ENCODE peak calls at places on chromosome 16, in four cellular contexts. W is upper lobe of right lung, Y is astrocyte of the cerebellum, Z is dorsolateral prefrontal cortex. I is an unnamed sample.

GRCh38 chr16:76946879-76947278 is 244.1 kb upstream of the MON1B start:
- DNase-seq in W (no peak), Z (peak; percentile 4), Y (peak; percentile 28), I (peak; percentile 86)

GRCh38 chr16:19338335-19338734 is 52.8 kb downstream of the CLEC19A start:
- DNase-seq in Z (no peak), Y (no peak), W (no peak), I (no peak)

GRCh38 chr16:31569360-31569717 is 41.6 kb downstream of the AHSP start:
- DNase-seq in Z (no peak), Y (no peak), W (no peak), I (no peak)

GRCh38 chr16:14180431-14181059 is 109.4 kb downstream of the MRTFB start:
- DNase-seq in Z (no peak), Y (no peak), W (no peak), I (no peak)

GRCh38 chr16:66569827-66570405 is 3.7 kb downstream of the CMTM1 start:
- DNase-seq in Z (no peak), W (no peak), Y (no peak), I (no peak)

GRCh38 chr16:65959978-65960377 is 406.5 kb upstream of the CDH5 start:
- DNase-seq in W (no peak), Z (no peak), Y (no peak), I (no peak)

GRCh38 chr16:66159987-66160386 is 206.5 kb upstream of the CDH5 start:
- DNase-seq in Z (no peak), Y (no peak), W (no peak), I (no peak)

GRCh38 chr16:25045696-25046381 is 30.7 kb upstream of the ARHGAP17 start:
- DNase-seq in Y (no peak), Z (no peak), W (no peak), I (no peak)

GRCh38 chr16:18832021-18832420 is 30.7 kb upstream of the ARL6IP1 start:
- DNase-seq in Z (no peak), Y (no peak), W (no peak), I (no peak)

GRCh38 chr16:77433146-77433545 is 1.7 kb downstream of the ADAMTS18 start:
- DNase-seq in Z (no peak), W (no peak), Y (no peak), I (no peak)

GRCh38 chr16:46711106-46711769 is 21.8 kb downstream of the ORC6 start:
- DNase-seq in Z (no peak), Y (no peak), W (no peak), I (no peak)

GRCh38 chr16:11298143-11298900 is 17.2 kb upstream of the PRM1 start:
- DNase-seq in Y (no peak), Z (no peak), W (no peak), I (no peak)
- H3K4me3 ChIP-seq in Y (no peak overlapping the region), Z (peak overlapping the region; percentile 22), W (no peak overlapping the region), I (no peak overlapping the region)

GRCh38 chr16:69847643-69848042 is 85.5 kb downstream of the WWP2 start:
- DNase-seq in W (no peak), Y (no peak), Z (no peak), I (no peak)

GRCh38 chr16:69845181-69845580 is 83.0 kb downstream of the WWP2 start:
- DNase-seq in W (no peak), Z (no peak), Y (no peak), I (no peak)

GRCh38 chr16:69851491-69852240 is 89.5 kb downstream of the WWP2 start:
- DNase-seq in Z (no peak), Y (no peak), W (no peak), I (no peak)

GRCh38 chr16:69852815-69853214 is 90.7 kb downstream of the WWP2 start:
- DNase-seq in W (no peak), Y (no peak), Z (no peak), I (no peak)

GRCh38 chr16:69848635-69849545 is 86.8 kb downstream of the WWP2 start:
- DNase-seq in W (peak; percentile 65), Y (peak; percentile 74), Z (peak; percentile 50), I (peak; percentile 32)
- H3K4me3 ChIP-seq in W (no peak overlapping the region), Y (no peak overlapping the region), Z (no peak overlapping the region), I (no peak overlapping the region)

DNA sequence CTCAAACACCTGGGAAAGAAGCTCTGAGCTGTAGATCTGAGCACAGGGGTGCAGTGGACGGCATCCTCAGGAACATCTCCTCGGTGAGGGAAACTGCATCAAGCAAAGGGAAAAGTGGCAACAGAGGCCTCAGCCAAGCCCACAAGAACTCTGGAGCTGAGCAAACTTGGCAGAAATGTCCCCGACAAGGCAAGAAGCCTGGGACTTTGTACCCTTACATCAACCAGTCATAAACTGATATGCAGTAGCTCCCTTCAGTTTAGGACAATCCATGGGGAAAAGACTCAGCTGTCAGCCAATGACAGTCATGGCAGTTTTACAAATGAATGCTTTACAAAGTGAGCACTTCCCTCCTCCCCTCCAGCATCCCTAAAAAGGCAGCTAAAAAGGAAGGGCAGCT is 210.0 kb upstream of the DYNLRB2 start:
- DNase-seq in Y (no peak), Z (no peak), W (no peak), I (no peak)
- H3K4me3 ChIP-seq in Y (no peak overlapping the region), Z (no peak overlapping the region), W (no peak overlapping the region), I (no peak overlapping the region)

GRCh38 chr16:10878644-10879498 is 1.9 kb downstream of the CIITA start:
- DNase-seq in Z (peak; percentile 38), W (peak; percentile 86), Y (no peak), I (no peak)

GRCh38 chr16:10881479-10882030 is 4.6 kb downstream of the CIITA start:
- DNase-seq in W (no peak), Y (no peak), Z (no peak), I (no peak)

GRCh38 chr16:10878328-10878643 is 1.3 kb downstream of the CIITA start:
- DNase-seq in Y (no peak), W (no peak), Z (no peak), I (no peak)

GRCh38 chr16:10880609-10881452 is 3.8 kb downstream of the CIITA start:
- DNase-seq in W (peak; percentile 42), Z (no peak), Y (no peak), I (no peak)

DNA sequence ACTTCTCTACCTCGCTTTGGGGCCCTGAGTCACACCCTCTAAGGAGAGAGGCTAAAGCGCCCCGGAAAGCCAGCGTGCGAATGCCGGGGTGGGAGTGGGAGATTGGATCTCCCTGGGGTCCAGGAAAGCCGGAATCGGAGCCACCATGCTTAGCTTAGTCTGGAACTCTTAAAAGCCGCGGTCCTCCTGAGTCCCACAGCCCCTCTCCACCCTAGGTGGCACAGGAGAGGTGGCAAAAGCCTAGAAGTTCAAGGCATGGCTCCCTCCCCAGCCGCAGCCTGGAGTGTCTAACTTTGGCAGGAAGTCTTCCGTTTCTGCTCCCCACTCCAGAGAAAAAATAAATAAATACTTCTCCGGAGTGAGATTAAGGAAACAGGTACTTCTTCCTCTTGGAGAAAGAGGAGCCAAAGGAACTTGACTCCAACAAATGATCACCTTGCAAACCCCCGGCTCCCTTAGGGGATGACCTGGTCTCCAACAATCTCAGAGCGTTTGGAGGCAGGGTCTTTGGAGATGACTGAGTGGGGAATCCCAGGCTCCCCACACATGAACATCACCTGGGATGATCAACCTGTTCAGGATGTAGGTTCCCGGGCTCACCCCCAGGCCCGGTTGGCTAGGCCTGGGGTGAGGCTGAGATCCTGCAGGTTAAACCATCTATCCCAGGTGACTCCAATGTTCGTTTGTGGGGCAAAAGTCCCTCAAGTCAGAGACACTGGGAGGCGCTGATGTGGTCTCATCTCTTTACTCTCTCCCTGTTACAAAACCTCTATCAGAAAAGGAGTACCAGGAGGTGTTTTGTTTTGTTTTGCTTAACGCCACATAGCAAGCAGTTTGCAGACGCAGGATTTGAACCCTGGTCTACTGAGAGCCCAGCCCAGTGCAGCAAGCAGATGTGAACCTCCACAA is 2.9 kb downstream of the CIITA start:
- DNase-seq in Y (no peak), W (peak; percentile 71), Z (no peak), I (no peak)
- H3K4me3 ChIP-seq in Y (peak overlapping the region; percentile 48), W (peak overlapping the region; percentile 66), Z (peak overlapping the region; percentile 51), I (no peak overlapping the region)

DNA sequence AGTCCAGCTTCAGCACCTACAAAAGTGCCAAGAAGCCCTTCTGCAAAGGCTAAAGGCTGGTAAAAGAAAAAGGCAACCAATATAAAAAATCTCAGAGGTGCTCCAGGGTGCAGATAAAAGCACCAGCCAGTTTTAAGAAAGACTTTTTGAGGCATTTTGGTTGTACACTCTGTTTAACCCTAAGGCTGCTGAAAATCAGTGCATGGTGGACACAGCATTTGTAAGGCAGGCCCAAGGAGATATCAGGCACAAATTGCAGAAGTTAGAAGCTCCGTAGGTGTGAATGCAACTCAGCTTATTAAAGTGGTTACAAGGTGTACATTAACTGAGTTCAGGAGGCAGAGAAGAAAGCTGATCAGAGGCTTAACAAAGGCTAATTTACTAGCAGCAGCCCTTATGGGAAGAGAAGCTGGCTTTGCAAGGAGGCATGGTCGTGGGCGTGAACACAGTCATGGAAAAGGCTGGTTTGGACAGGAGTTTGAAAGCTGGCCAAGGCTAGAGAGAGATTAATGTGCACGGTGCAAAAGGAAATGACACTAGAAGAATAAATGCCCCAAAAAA is 21.1 kb downstream of the ACSM1 start:
- DNase-seq in Z (no peak), W (no peak), Y (no peak), I (no peak)
- H3K4me3 ChIP-seq in Z (no peak overlapping the region), W (peak overlapping the region; percentile 44), Y (no peak overlapping the region), I (no peak overlapping the region)

GRCh38 chr16:27598921-27599565 is 49.1 kb downstream of the KATNIP start:
- DNase-seq in Y (no peak), Z (no peak), W (no peak), I (no peak)

GRCh38 chr16:27597361-27597760 is 47.4 kb downstream of the KATNIP start:
- DNase-seq in W (no peak), Y (no peak), Z (no peak), I (no peak)

GRCh38 chr16:27598226-27598625 is 48.3 kb downstream of the KATNIP start:
- DNase-seq in Z (no peak), Y (no peak), W (no peak), I (peak; percentile 15)

GRCh38 chr16:27600386-27600785 is 50.4 kb downstream of the KATNIP start:
- DNase-seq in Y (no peak), W (no peak), Z (no peak), I (no peak)

GRCh38 chr16:27599606-27600005 is 49.7 kb downstream of the KATNIP start:
- DNase-seq in W (no peak), Z (no peak), Y (no peak), I (no peak)
- H3K4me3 ChIP-seq in W (no peak overlapping the region), Z (no peak overlapping the region), Y (no peak overlapping the region), I (no peak overlapping the region)

GRCh38 chr16:90019201-90019542 is at the start of gene DBNDD1:
- DNase-seq in Y (no peak), W (no peak), Z (no peak), I (no peak)
- H3K4me3 ChIP-seq in Y (peak within 1 kb of the TSS; percentile 57), W (peak within 1 kb of the TSS; percentile 59), Z (peak within 1 kb of the TSS; percentile 72), I (peak within 1 kb of the TSS; percentile 53)

GRCh38 chr16:2981899-2982250 is 1.6 kb upstream of the PKMYT1 start:
- DNase-seq in Z (no peak), Y (no peak), W (no peak), I (no peak)

GRCh38 chr16:2985457-2985856 is 5.2 kb upstream of the PKMYT1 start:
- DNase-seq in Z (no peak), W (no peak), Y (no peak), I (no peak)

GRCh38 chr16:2985893-2986355 is 5.7 kb upstream of the PKMYT1 start:
- DNase-seq in Y (no peak), Z (no peak), W (no peak), I (no peak)

GRCh38 chr16:2982402-2982801 is 2.2 kb upstream of the PKMYT1 start:
- DNase-seq in Z (no peak), W (no peak), Y (no peak), I (no peak)

DNA sequence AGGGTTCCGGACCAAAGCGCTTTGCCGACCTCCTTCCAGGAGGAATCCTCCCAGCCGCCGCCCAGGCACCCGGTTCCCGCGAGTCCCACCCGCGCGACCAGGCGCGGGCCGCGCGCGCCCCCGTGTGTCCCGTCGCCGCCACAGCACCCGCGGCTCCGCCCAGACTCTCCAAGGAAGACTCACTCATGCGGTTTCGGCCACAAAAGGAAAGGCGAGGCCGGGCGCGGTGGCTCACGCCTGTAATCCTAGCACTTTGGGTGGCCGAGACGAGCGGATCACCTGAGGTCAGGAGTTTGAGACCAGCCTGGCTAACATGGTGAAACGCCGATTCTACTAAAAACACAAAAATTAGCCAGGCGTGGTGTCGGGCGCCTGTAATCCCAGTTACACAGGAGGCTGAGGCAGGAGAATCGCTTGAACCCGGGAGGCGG is 3.5 kb upstream of the PKMYT1 start:
- DNase-seq in W (peak; percentile 90), Z (peak; percentile 75), Y (peak; percentile 48), I (no peak)
- H3K4me3 ChIP-seq in W (peak overlapping the region; percentile 16), Z (no peak overlapping the region), Y (no peak overlapping the region), I (no peak overlapping the region)

I was measured in HFF-Myc.